ENCODE peak calls at places on chromosomes 7 and 10, in nine cellular contexts. W is GM12878, T is transverse colon, Q is stomach, Z is HCT116, P is breast epithelium, J is sigmoid colon, H is prostate gland, X is Panc1. V is an unnamed sample. For H3K27me3, the result is how much of the 10 kb centered on the place peaks cover.

GRCh38 chr7:38512704-38513103 is 118.5 kb downstream of the AMPH start:
- DNase-seq in T (no peak), Q (no peak), J (no peak), H (no peak), P (no peak), W (no peak), X (no peak), Z (no peak), V (no peak)

GRCh38 chr10:108250954-108251620 is 1086.6 kb upstream of the SORCS1 start:
- DNase-seq in W (no peak), Q (no peak), T (no peak), P (no peak), X (no peak), Z (no peak), H (no peak), J (no peak), V (no peak)

GRCh38 chr7:159104188-159105030 is 40.3 kb downstream of the VIPR2 start:
- DNase-seq in W (no peak), J (peak), H (no peak), Z (no peak), X (no peak), P (no peak), Q (no peak), T (peak), V (no peak)

GRCh38 chr7:100406767-100407166 is 21.7 kb downstream of the ZCWPW1 start:
- DNase-seq in P (no peak), Q (no peak), X (no peak), J (no peak), H (no peak), Z (no peak), T (no peak), W (no peak), V (no peak)

GRCh38 chr10:62076872-62077271 is 175.4 kb downstream of the ARID5B start:
- DNase-seq in X (peak), Z (no peak), H (no peak), P (no peak), Q (no peak), J (no peak), T (no peak), W (no peak), V (no peak)

GRCh38 chr7:38844952-38845563 is 63.9 kb downstream of the VPS41 start:
- DNase-seq in W (no peak), P (no peak), X (no peak), T (no peak), J (no peak), Q (no peak), H (no peak), Z (no peak), V (no peak)

GRCh38 chr10:112663181-112663879 is 216.3 kb downstream of the VTI1A start:
- DNase-seq in H (no peak), P (no peak), J (no peak), Z (peak), X (no peak), Q (no peak), T (no peak), W (no peak), V (no peak)

GRCh38 chr7:73626814-73627213 is 2.5 kb upstream of the MLXIPL start:
- DNase-seq in Z (no peak), X (no peak), J (no peak), Q (no peak), P (peak), T (no peak), H (no peak), W (no peak), V (no peak)

GRCh38 chr7:30752979-30753378 is 1.0 kb downstream of the INMT start:
- DNase-seq in Q (peak), P (no peak), X (no peak), J (peak), H (peak), Z (no peak), W (no peak), T (peak), V (no peak)

GRCh38 chr10:125694874-125695273 is 11.9 kb upstream of the TEX36 start:
- DNase-seq in T (no peak), W (no peak), X (no peak), J (no peak), Z (no peak), H (peak), P (no peak), Q (no peak), V (no peak)

GRCh38 chr10:62492012-62492869 is 118.1 kb downstream of the ZNF365 start:
- DNase-seq in W (peak), J (no peak), T (no peak), H (no peak), Q (no peak), P (no peak), X (peak), Z (peak), V (peak)

GRCh38 chr7:36707465-36707864 is 16.8 kb downstream of the AOAH start:
- DNase-seq in P (no peak), Q (no peak), W (no peak), T (no peak), Z (no peak), H (no peak), X (no peak), J (no peak), V (no peak)

GRCh38 chr10:49115015-49115795 is at the start of gene VSTM4:
- DNase-seq in Q (no peak), H (no peak), P (no peak), J (peak), W (no peak), T (no peak), X (no peak), Z (no peak), V (no peak)

GRCh38 chr10:26621243-26621888 is 76.1 kb upstream of the PDSS1 start:
- DNase-seq in J (no peak), H (no peak), T (no peak), Z (no peak), P (no peak), W (no peak), Q (no peak), X (no peak), V (no peak)

GRCh38 chr10:111098679-111099437 is 22.0 kb downstream of the ADRA2A start:
- DNase-seq in X (no peak), P (no peak), W (no peak), T (peak), Z (peak), Q (no peak), H (no peak), J (no peak), V (no peak)

GRCh38 chr10:102815790-102816549 is 21.2 kb downstream of the CYP17A1 start:
- DNase-seq in J (peak), X (no peak), Z (no peak), T (peak), H (no peak), P (peak), W (no peak), Q (no peak), V (no peak)

GRCh38 chr7:19060870-19061269 is 56.6 kb downstream of the TWIST1 start:
- DNase-seq in H (no peak), T (no peak), P (no peak), J (no peak), Q (no peak), W (no peak), Z (no peak), X (no peak), V (no peak)

GRCh38 chr10:129305046-129305445 is 162.0 kb upstream of the MGMT start:
- DNase-seq in Z (no peak), T (no peak), P (no peak), W (no peak), X (no peak), Q (no peak), H (no peak), J (no peak), V (no peak)

GRCh38 chr7:113404245-113404644 is 285.9 kb upstream of the SMIM30 start:
- DNase-seq in X (no peak), Z (peak), P (no peak), Q (no peak), H (no peak), W (no peak), T (no peak), J (no peak), V (no peak)

GRCh38 chr10:119111968-119112515 is 8.1 kb downstream of the DENND10 start:
- DNase-seq in Q (no peak), Z (no peak), W (no peak), H (no peak), P (no peak), X (no peak), J (no peak), T (no peak), V (no peak)

GRCh38 chr10:119118231-119118630 is 14.3 kb downstream of the DENND10 start:
- DNase-seq in H (no peak), X (no peak), J (peak), T (no peak), Q (no peak), W (no peak), Z (no peak), P (no peak), V (no peak)

GRCh38 chr10:119115921-119116320 is 12.0 kb downstream of the DENND10 start:
- DNase-seq in H (no peak), Z (no peak), W (no peak), X (no peak), Q (no peak), P (no peak), J (peak), T (no peak), V (no peak)

GRCh38 chr10:119116326-119116951 is 12.5 kb downstream of the DENND10 start:
- DNase-seq in Z (no peak), P (no peak), H (no peak), W (no peak), J (peak), T (no peak), Q (no peak), X (no peak), V (no peak)

GRCh38 chr10:119113805-119114732 is 10.2 kb downstream of the DENND10 start:
- DNase-seq in J (peak), X (no peak), T (no peak), H (no peak), Q (no peak), P (no peak), W (no peak), Z (no peak), V (peak)
- H3K27ac ChIP-seq in J (peak), X (no peak), T (peak), H (no peak), Q (no peak), P (no peak), W (no peak), Z (no peak), V (peak)

DNA sequence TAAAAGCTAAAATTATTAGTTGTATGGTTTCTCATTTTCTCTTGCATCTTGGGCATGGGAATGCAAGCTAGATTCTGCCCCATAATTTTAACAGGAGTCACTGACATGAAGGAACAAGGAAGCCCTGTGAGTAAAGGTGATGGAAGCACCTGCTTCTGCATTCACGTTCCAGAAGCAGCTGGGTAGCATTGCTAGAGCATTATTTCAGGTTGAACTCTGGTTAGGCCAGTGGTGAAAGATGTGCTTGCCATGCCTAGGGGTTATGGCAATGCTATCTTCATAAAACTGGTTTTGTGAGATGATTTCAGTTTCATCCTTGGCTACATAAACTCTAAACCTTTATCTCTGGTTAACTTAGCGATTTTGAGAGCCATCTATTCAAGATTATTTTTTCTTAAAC is 151.4 kb downstream of the TFEC start:
- DNase-seq in W (no peak), H (no peak), X (no peak), T (no peak), J (no peak), P (no peak), Q (no peak), Z (no peak), V (no peak)
- H3K27me3 ChIP-seq in W (under half), H (under half), X (under half), T (under half), J (under half), P (under half), Q (under half), Z (under half), V (under half)

DNA sequence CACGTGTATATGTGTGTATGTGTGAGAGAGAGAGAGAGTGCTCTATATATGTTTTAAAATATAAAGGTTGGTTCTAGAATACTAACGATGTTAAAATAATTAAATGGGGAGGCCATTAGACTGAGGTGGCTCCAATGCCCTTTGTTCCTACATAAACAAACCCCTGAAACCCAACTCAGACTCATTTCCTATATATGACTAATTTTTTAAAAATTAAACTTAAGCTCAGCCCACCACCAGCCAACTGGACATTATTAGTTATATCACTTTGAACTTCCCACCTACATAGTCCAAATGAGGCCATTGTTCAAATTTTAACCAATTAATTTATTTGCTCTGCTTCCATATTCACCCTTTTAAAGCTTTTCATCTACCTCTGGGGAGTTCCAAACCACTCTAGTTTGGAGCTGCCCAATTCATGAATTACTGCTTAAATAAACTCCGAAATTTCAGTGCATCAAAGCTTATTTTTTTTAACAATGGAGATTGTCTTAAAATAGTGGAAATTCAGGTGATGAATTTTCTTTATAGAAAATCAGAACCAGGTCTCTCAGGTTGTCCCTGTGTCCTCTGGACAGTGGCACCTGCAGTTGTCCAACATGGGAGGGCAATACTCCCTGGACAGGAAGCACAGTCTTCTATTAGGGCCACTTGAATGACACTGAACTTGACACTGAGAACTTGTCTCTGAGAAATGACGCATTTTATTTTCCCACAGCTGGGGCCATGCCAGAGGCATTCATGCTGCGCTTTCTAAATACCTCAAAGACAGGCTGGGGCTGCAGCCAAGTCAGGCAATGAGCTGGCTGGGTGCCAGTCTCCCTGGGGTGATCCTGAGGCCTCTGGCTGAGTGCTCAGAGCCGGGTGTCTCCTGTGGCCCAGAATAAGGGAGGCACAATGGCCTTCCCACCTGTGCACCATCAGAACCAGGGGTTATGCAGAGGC is 109.5 kb upstream of the TMEM72 start:
- DNase-seq in X (no peak), Z (peak), J (peak), H (peak), T (peak), Q (peak), P (peak), W (no peak), V (no peak)
- TF ChIP-seq POLR2AphosphoS5 in X (no peak), Z (no peak), J (peak), H (peak), T (no peak), Q (peak), P (peak), W (no peak), V (no peak)

DNA sequence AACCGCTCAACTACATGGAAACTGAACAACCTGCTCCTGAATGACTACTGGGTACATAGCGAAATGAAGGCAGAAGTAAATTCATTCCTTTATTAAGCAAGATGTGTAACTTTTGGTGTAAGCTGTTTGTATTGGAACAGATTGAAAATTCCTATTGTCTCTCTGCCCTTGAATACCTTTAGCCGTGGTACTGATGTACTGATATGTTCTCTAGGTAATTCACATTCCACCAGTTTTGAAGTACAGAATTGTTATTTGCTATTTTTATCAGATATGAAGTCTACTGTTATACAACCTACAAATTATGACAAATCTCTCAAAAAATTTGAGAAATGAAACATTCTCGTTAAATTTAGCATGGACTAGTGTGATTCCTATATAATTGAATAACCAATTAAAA is 17.7 kb downstream of the ZMYND11 start:
- DNase-seq in W (no peak), T (no peak), H (no peak), X (no peak), Q (no peak), Z (no peak), P (no peak), J (no peak), V (no peak)
- H3K27ac ChIP-seq in W (no peak), T (no peak), H (no peak), X (no peak), Q (no peak), Z (no peak), P (no peak), J (no peak), V (no peak)

V was measured in HL-60.